ENCODE peak calls at places on chromosomes 2 and 18, in eight cellular contexts. One of them, this sample, is unnamed.

GRCh38 chr2:28624798-28625701 is 126.6 kb upstream of the PPP1CB start:
- DNase-seq in germinal center: peak
- DNase-seq in iris pigment epithelial cell: peak
- DNase-seq in HCT116: no peak
- DNase-seq in GM04504: no peak
- DNase-seq in AG08396: peak
- DNase-seq in iPS-NIHi11: peak
- DNase-seq in A549: no peak
- DNase-seq in this sample: peak

GRCh38 chr2:233117351-233117750 is 57.2 kb downstream of the INPP5D start:
- DNase-seq in A549: no peak
- DNase-seq in HCT116: no peak
- DNase-seq in iPS-NIHi11: peak
- DNase-seq in iris pigment epithelial cell: no peak
- DNase-seq in GM04504: no peak
- DNase-seq in germinal center: no peak
- DNase-seq in AG08396: no peak
- DNase-seq in this sample: no peak

GRCh38 chr18:49500136-49500921 is 13.3 kb upstream of the C18orf32 start:
- DNase-seq in AG08396: no peak
- DNase-seq in germinal center: no peak
- DNase-seq in HCT116: no peak
- DNase-seq in GM04504: no peak
- DNase-seq in iris pigment epithelial cell: no peak
- DNase-seq in iPS-NIHi11: peak
- DNase-seq in A549: no peak
- DNase-seq in this sample: no peak

GRCh38 chr2:240401308-240401707 is 34.2 kb upstream of the GPC1 start:
- DNase-seq in A549: no peak
- DNase-seq in germinal center: no peak
- DNase-seq in AG08396: no peak
- DNase-seq in iPS-NIHi11: no peak
- DNase-seq in HCT116: no peak
- DNase-seq in iris pigment epithelial cell: no peak
- DNase-seq in GM04504: no peak
- DNase-seq in this sample: no peak

GRCh38 chr2:58064136-58064535 is 17.5 kb downstream of the VRK2 start:
- DNase-seq in iPS-NIHi11: no peak
- DNase-seq in iris pigment epithelial cell: no peak
- DNase-seq in HCT116: no peak
- DNase-seq in AG08396: no peak
- DNase-seq in germinal center: no peak
- DNase-seq in A549: no peak
- DNase-seq in GM04504: no peak
- DNase-seq in this sample: no peak

GRCh38 chr2:55885129-55885943 is 38.2 kb downstream of the EFEMP1 start:
- DNase-seq in iris pigment epithelial cell: peak
- DNase-seq in germinal center: no peak
- DNase-seq in iPS-NIHi11: no peak
- DNase-seq in AG08396: peak
- DNase-seq in A549: peak
- DNase-seq in GM04504: peak
- DNase-seq in HCT116: peak
- DNase-seq in this sample: no peak

GRCh38 chr2:58155160-58155778 is 85.9 kb downstream of the FANCL start:
- DNase-seq in iris pigment epithelial cell: no peak
- DNase-seq in iPS-NIHi11: no peak
- DNase-seq in AG08396: no peak
- DNase-seq in GM04504: no peak
- DNase-seq in A549: no peak
- DNase-seq in germinal center: no peak
- DNase-seq in HCT116: no peak
- DNase-seq in this sample: no peak

GRCh38 chr2:208222351-208222750 is 32.5 kb downstream of the IDH1 start:
- DNase-seq in germinal center: no peak
- DNase-seq in GM04504: peak
- DNase-seq in A549: no peak
- DNase-seq in iPS-NIHi11: no peak
- DNase-seq in iris pigment epithelial cell: peak
- DNase-seq in AG08396: peak
- DNase-seq in HCT116: no peak
- DNase-seq in this sample: no peak

GRCh38 chr2:17918789-17919188 is 40.3 kb downstream of the KCNS3 start:
- DNase-seq in germinal center: no peak
- DNase-seq in HCT116: no peak
- DNase-seq in iPS-NIHi11: peak
- DNase-seq in GM04504: no peak
- DNase-seq in AG08396: no peak
- DNase-seq in A549: no peak
- DNase-seq in iris pigment epithelial cell: no peak
- DNase-seq in this sample: no peak

GRCh38 chr18:74255022-74255658 is 36.6 kb downstream of the CYB5A start:
- DNase-seq in AG08396: no peak
- DNase-seq in iris pigment epithelial cell: no peak
- DNase-seq in A549: no peak
- DNase-seq in HCT116: no peak
- DNase-seq in germinal center: no peak
- DNase-seq in iPS-NIHi11: no peak
- DNase-seq in GM04504: peak
- DNase-seq in this sample: no peak

GRCh38 chr2:85234879-85235278 is 92.9 kb downstream of the TGOLN2 start:
- DNase-seq in A549: no peak
- DNase-seq in AG08396: no peak
- DNase-seq in iris pigment epithelial cell: no peak
- DNase-seq in HCT116: no peak
- DNase-seq in iPS-NIHi11: peak
- DNase-seq in germinal center: no peak
- DNase-seq in GM04504: no peak
- DNase-seq in this sample: no peak

GRCh38 chr2:56008661-56009411 is 85.3 kb upstream of the EFEMP1 start:
- DNase-seq in HCT116: no peak
- DNase-seq in iris pigment epithelial cell: peak
- DNase-seq in germinal center: no peak
- DNase-seq in iPS-NIHi11: peak
- DNase-seq in GM04504: peak
- DNase-seq in AG08396: peak
- DNase-seq in A549: no peak
- DNase-seq in this sample: no peak

GRCh38 chr2:3188405-3188946 is 189.1 kb downstream of the EIPR1 start:
- DNase-seq in AG08396: no peak
- DNase-seq in A549: no peak
- DNase-seq in iris pigment epithelial cell: no peak
- DNase-seq in HCT116: no peak
- DNase-seq in germinal center: no peak
- DNase-seq in iPS-NIHi11: no peak
- DNase-seq in GM04504: no peak
- DNase-seq in this sample: no peak

GRCh38 chr2:107001964-107002696 is 116.2 kb upstream of the ST6GAL2 start:
- DNase-seq in HCT116: no peak
- DNase-seq in iPS-NIHi11: no peak
- DNase-seq in iris pigment epithelial cell: peak
- DNase-seq in AG08396: no peak
- DNase-seq in A549: peak
- DNase-seq in germinal center: no peak
- DNase-seq in GM04504: no peak
- DNase-seq in this sample: no peak

GRCh38 chr2:71928734-71929481 is 218.8 kb downstream of the CYP26B1 start:
- DNase-seq in GM04504: no peak
- DNase-seq in A549: no peak
- DNase-seq in iPS-NIHi11: no peak
- DNase-seq in iris pigment epithelial cell: no peak
- DNase-seq in AG08396: no peak
- DNase-seq in HCT116: no peak
- DNase-seq in germinal center: no peak
- DNase-seq in this sample: no peak

GRCh38 chr2:159326569-159327255 is 40.2 kb upstream of the WDSUB1 start:
- DNase-seq in A549: no peak
- DNase-seq in iris pigment epithelial cell: peak
- DNase-seq in AG08396: peak
- DNase-seq in HCT116: no peak
- DNase-seq in iPS-NIHi11: no peak
- DNase-seq in GM04504: peak
- DNase-seq in germinal center: no peak
- DNase-seq in this sample: no peak

GRCh38 chr2:23627236-23627990 is 242.4 kb downstream of the KLHL29 start:
- DNase-seq in iris pigment epithelial cell: no peak
- DNase-seq in HCT116: no peak
- DNase-seq in germinal center: no peak
- DNase-seq in A549: no peak
- DNase-seq in GM04504: no peak
- DNase-seq in iPS-NIHi11: no peak
- DNase-seq in AG08396: no peak
- DNase-seq in this sample: no peak

GRCh38 chr18:45851196-45851925 is 25.9 kb downstream of the SIGLEC15 start:
- DNase-seq in germinal center: no peak
- DNase-seq in iris pigment epithelial cell: no peak
- DNase-seq in AG08396: no peak
- DNase-seq in HCT116: no peak
- DNase-seq in A549: no peak
- DNase-seq in iPS-NIHi11: no peak
- DNase-seq in GM04504: no peak
- DNase-seq in this sample: no peak

GRCh38 chr2:98757904-98758421 is 27.0 kb upstream of the MGAT4A start:
- DNase-seq in iPS-NIHi11: no peak
- DNase-seq in AG08396: peak
- DNase-seq in A549: peak
- DNase-seq in germinal center: peak
- DNase-seq in HCT116: peak
- DNase-seq in iris pigment epithelial cell: peak
- DNase-seq in GM04504: peak
- DNase-seq in this sample: peak

GRCh38 chr2:175007510-175007909 is 2.3 kb upstream of the CHN1 start:
- DNase-seq in AG08396: no peak
- DNase-seq in germinal center: no peak
- DNase-seq in A549: no peak
- DNase-seq in iris pigment epithelial cell: no peak
- DNase-seq in iPS-NIHi11: no peak
- DNase-seq in GM04504: no peak
- DNase-seq in HCT116: no peak
- DNase-seq in this sample: no peak

GRCh38 chr2:96506016-96506906 is 1.1 kb upstream of the NEURL3 start:
- DNase-seq in AG08396: no peak
- DNase-seq in GM04504: no peak
- DNase-seq in iris pigment epithelial cell: no peak
- DNase-seq in A549: no peak
- DNase-seq in iPS-NIHi11: no peak
- DNase-seq in germinal center: no peak
- DNase-seq in HCT116: no peak
- DNase-seq in this sample: no peak

GRCh38 chr2:62604336-62604735 is 98.3 kb upstream of the TMEM17 start:
- DNase-seq in iris pigment epithelial cell: peak
- DNase-seq in A549: no peak
- DNase-seq in GM04504: no peak
- DNase-seq in AG08396: no peak
- DNase-seq in iPS-NIHi11: no peak
- DNase-seq in germinal center: no peak
- DNase-seq in HCT116: no peak
- DNase-seq in this sample: no peak

GRCh38 chr18:48659188-48660009 is 120.6 kb downstream of the CTIF start:
- DNase-seq in A549: no peak
- DNase-seq in AG08396: no peak
- DNase-seq in GM04504: no peak
- DNase-seq in iris pigment epithelial cell: no peak
- DNase-seq in iPS-NIHi11: no peak
- DNase-seq in HCT116: no peak
- DNase-seq in germinal center: no peak
- DNase-seq in this sample: no peak

GRCh38 chr2:121608967-121609366 is 40.3 kb downstream of the CLASP1 start:
- DNase-seq in iris pigment epithelial cell: peak
- DNase-seq in HCT116: no peak
- DNase-seq in GM04504: no peak
- DNase-seq in germinal center: no peak
- DNase-seq in iPS-NIHi11: no peak
- DNase-seq in AG08396: no peak
- DNase-seq in A549: no peak
- DNase-seq in this sample: no peak

GRCh38 chr2:181072486-181072885 is 92.1 kb downstream of the UBE2E3 start:
- DNase-seq in iris pigment epithelial cell: peak
- DNase-seq in GM04504: no peak
- DNase-seq in HCT116: no peak
- DNase-seq in germinal center: no peak
- DNase-seq in iPS-NIHi11: no peak
- DNase-seq in AG08396: no peak
- DNase-seq in A549: no peak
- DNase-seq in this sample: no peak

GRCh38 chr2:60091884-60092283 is 461.6 kb downstream of the BCL11A start:
- DNase-seq in HCT116: no peak
- DNase-seq in A549: no peak
- DNase-seq in iris pigment epithelial cell: no peak
- DNase-seq in germinal center: no peak
- DNase-seq in GM04504: no peak
- DNase-seq in AG08396: no peak
- DNase-seq in iPS-NIHi11: no peak
- DNase-seq in this sample: peak

GRCh38 chr2:95056461-95057459 is 31.3 kb downstream of the MAL start:
- DNase-seq in germinal center: no peak
- DNase-seq in GM04504: no peak
- DNase-seq in iPS-NIHi11: no peak
- DNase-seq in AG08396: no peak
- DNase-seq in A549: no peak
- DNase-seq in iris pigment epithelial cell: peak
- DNase-seq in HCT116: no peak
- DNase-seq in this sample: no peak

GRCh38 chr2:88159955-88160415 is 10.2 kb upstream of the THNSL2 start:
- DNase-seq in iPS-NIHi11: peak
- DNase-seq in germinal center: peak
- DNase-seq in A549: peak
- DNase-seq in HCT116: peak
- DNase-seq in AG08396: peak
- DNase-seq in iris pigment epithelial cell: peak
- DNase-seq in GM04504: peak
- DNase-seq in this sample: peak

GRCh38 chr2:181784556-181784955 is 104.2 kb upstream of the NEUROD1 start:
- DNase-seq in germinal center: no peak
- DNase-seq in HCT116: peak
- DNase-seq in AG08396: no peak
- DNase-seq in iris pigment epithelial cell: peak
- DNase-seq in GM04504: no peak
- DNase-seq in A549: no peak
- DNase-seq in iPS-NIHi11: no peak
- DNase-seq in this sample: peak

GRCh38 chr18:69778680-69779079 is 169.0 kb downstream of the CD226 start:
- DNase-seq in AG08396: no peak
- DNase-seq in germinal center: no peak
- DNase-seq in A549: no peak
- DNase-seq in GM04504: no peak
- DNase-seq in iPS-NIHi11: no peak
- DNase-seq in HCT116: no peak
- DNase-seq in iris pigment epithelial cell: no peak
- DNase-seq in this sample: no peak

GRCh38 chr18:2979871-2980606 is 32.9 kb downstream of the LPIN2 start:
- DNase-seq in iris pigment epithelial cell: no peak
- DNase-seq in germinal center: no peak
- DNase-seq in HCT116: no peak
- DNase-seq in GM04504: no peak
- DNase-seq in A549: no peak
- DNase-seq in AG08396: no peak
- DNase-seq in iPS-NIHi11: no peak
- DNase-seq in this sample: peak

GRCh38 chr2:186561467-186562208 is 28.2 kb upstream of the ITGAV start:
- DNase-seq in AG08396: no peak
- DNase-seq in GM04504: no peak
- DNase-seq in HCT116: no peak
- DNase-seq in iris pigment epithelial cell: peak
- DNase-seq in iPS-NIHi11: no peak
- DNase-seq in A549: no peak
- DNase-seq in germinal center: no peak
- DNase-seq in this sample: no peak

GRCh38 chr18:4130734-4131719 is 324.1 kb downstream of the DLGAP1 start:
- DNase-seq in HCT116: no peak
- DNase-seq in germinal center: no peak
- DNase-seq in GM04504: no peak
- DNase-seq in iris pigment epithelial cell: no peak
- DNase-seq in AG08396: no peak
- DNase-seq in A549: no peak
- DNase-seq in iPS-NIHi11: no peak
- DNase-seq in this sample: peak

GRCh38 chr2:6877402-6878305 is at the start of gene RSAD2:
- DNase-seq in AG08396: peak
- DNase-seq in A549: no peak
- DNase-seq in HCT116: no peak
- DNase-seq in GM04504: peak
- DNase-seq in iPS-NIHi11: no peak
- DNase-seq in iris pigment epithelial cell: peak
- DNase-seq in germinal center: peak
- DNase-seq in this sample: peak

This sample was measured in small intestine.